ENCODE peak calls at places on chromosomes 13 and 19, in six cellular contexts. I is pulmonary artery endothelial cell; P is ovary; Y is RKO; J is activated CD4-positive, alpha-beta T cell treated with anti-CD3 and anti-CD28 coated beads for 48 hours; A is stimulated activated CD4-positive, alpha-beta T cell treated with anti-CD3 and anti-CD28 coated beads, Interleukin-12 subunit alpha, Interleukin-12 subunit beta, amount 100 ng/mL, for 24 hours. D is an unnamed sample.

GRCh38 chr19:27796073-27796472 is 1416.9 kb downstream of the UQCRFS1 start:
- DNase-seq in Y (no peak), A (no peak), I (no peak), J (no peak), P (no peak), D (no peak)

GRCh38 chr19:1351324-1351947 is 32.3 kb upstream of the NDUFS7 start:
- DNase-seq in P (no peak), Y (no peak), A (no peak), I (no peak), J (no peak), D (no peak)

GRCh38 chr13:49791753-49792549 is 531 bp downstream of the KPNA3 start:
- DNase-seq in P (peak; percentile 37), Y (peak; percentile 59), A (peak; percentile 41), I (no peak), J (peak; percentile 67), D (no peak)

GRCh38 chr19:51784922-51785690 is 9.9 kb upstream of the FPR3 start:
- DNase-seq in I (no peak), Y (peak; percentile 87), J (peak; percentile 74), A (peak; percentile 33), P (no peak), D (no peak)

GRCh38 chr19:6417713-6418561 is 6.7 kb downstream of the KHSRP start:
- DNase-seq in Y (peak; percentile 47), P (no peak), J (no peak), I (no peak), A (no peak), D (no peak)

GRCh38 chr19:49837009-49837310 is 14.0 kb upstream of the PTOV1 start:
- DNase-seq in A (no peak), P (no peak), J (no peak), I (no peak), Y (no peak), D (no peak)

GRCh38 chr13:111859361-111860105 is 207.4 kb upstream of the SOX1 start:
- DNase-seq in A (no peak), I (no peak), P (no peak), Y (no peak), J (no peak), D (no peak)

GRCh38 chr13:49298903-49299605 is 51.3 kb downstream of the CDADC1 start:
- DNase-seq in Y (no peak), I (no peak), P (no peak), A (no peak), J (no peak), D (no peak)

GRCh38 chr19:2362039-2362969 is 2.2 kb downstream of the TMPRSS9 start:
- DNase-seq in I (no peak), J (no peak), A (no peak), P (no peak), Y (no peak), D (no peak)

GRCh38 chr13:93559718-93560117 is 333.1 kb downstream of the GPC6 start:
- DNase-seq in J (no peak), P (no peak), A (no peak), I (no peak), Y (peak; percentile 74), D (peak; percentile 29)

GRCh38 chr19:46728693-46729339 is 11.9 kb upstream of the PRKD2 start:
- DNase-seq in A (peak; percentile 70), P (peak; percentile 65), Y (no peak), I (peak; percentile 58), J (peak; percentile 85), D (no peak)

GRCh38 chr19:11421607-11422098 is 2.5 kb upstream of the RGL3 start:
- DNase-seq in Y (no peak), P (no peak), J (peak; percentile 63), I (no peak), A (no peak), D (no peak)

GRCh38 chr13:91313103-91313502 is 34.4 kb upstream of the MIR17HG start:
- DNase-seq in I (no peak), J (no peak), P (no peak), A (no peak), Y (peak; percentile 48), D (no peak)

GRCh38 chr19:35075202-35076025 is 33.9 kb downstream of the HPN start:
- DNase-seq in Y (no peak), I (no peak), A (no peak), J (no peak), P (no peak), D (no peak)

GRCh38 chr13:33745370-33746324 is 72.3 kb upstream of the RFC3 start:
- DNase-seq in Y (no peak), J (no peak), I (no peak), A (no peak), P (no peak), D (no peak)

GRCh38 chr13:95156208-95156607 is 145.0 kb downstream of the ABCC4 start:
- DNase-seq in P (no peak), J (no peak), Y (no peak), A (no peak), I (no peak), D (peak; percentile 12)

GRCh38 chr19:37867831-37868230 is 38.6 kb downstream of the WDR87 start:
- DNase-seq in I (no peak), Y (peak; percentile 41), A (no peak), P (no peak), J (no peak), D (no peak)

GRCh38 chr13:98906746-98907502 is 70.9 kb downstream of the DOCK9 start:
- DNase-seq in P (no peak), I (no peak), Y (no peak), A (no peak), J (no peak), D (no peak)

GRCh38 chr19:7988307-7988706 is 17.1 kb downstream of the ELAVL1 start:
- DNase-seq in I (no peak), A (no peak), P (no peak), J (no peak), Y (no peak), D (no peak)

GRCh38 chr19:30567535-30568232 is 195.5 kb downstream of the ZNF536 start:
- DNase-seq in A (no peak), I (no peak), J (no peak), Y (no peak), P (no peak), D (no peak)

GRCh38 chr19:50646074-50646807 is 3.0 kb upstream of the C19orf81 start:
- DNase-seq in Y (peak; percentile 85), A (no peak), I (peak; percentile 15), P (no peak), J (no peak), D (no peak)

GRCh38 chr13:60164490-60164889 is 762 bp upstream of the DIAPH3 start:
- DNase-seq in P (peak; percentile 11), I (no peak), Y (peak; percentile 40), J (no peak), A (no peak), D (no peak)

GRCh38 chr13:78121459-78122348 is 203.1 kb upstream of the EDNRB start:
- DNase-seq in Y (peak; percentile 77), A (peak; percentile 8), P (no peak), I (peak; percentile 36), J (peak; percentile 40), D (peak; percentile 32)

GRCh38 chr19:47601180-47601904 is 7.6 kb upstream of the BICRA start:
- DNase-seq in Y (no peak), A (no peak), P (no peak), J (peak; percentile 17), I (no peak), D (no peak)

GRCh38 chr13:72643339-72643989 is 84.0 kb downstream of the MZT1 start:
- DNase-seq in P (no peak), A (peak; percentile 54), I (peak; percentile 3), Y (peak; percentile 57), J (peak; percentile 76), D (peak; percentile 23)

GRCh38 chr19:47302249-47302648 is 7.4 kb upstream of the C5AR1 start:
- DNase-seq in I (no peak), P (no peak), Y (no peak), J (no peak), A (no peak), D (no peak)

GRCh38 chr13:75481176-75482069 is 546 bp downstream of the TBC1D4 start:
- DNase-seq in P (peak; percentile 44), I (no peak), J (peak; percentile 43), A (peak; percentile 9), Y (peak; percentile 44), D (no peak)

GRCh38 chr13:111952814-111953213 is 114.1 kb upstream of the SOX1 start:
- DNase-seq in Y (no peak), J (no peak), I (no peak), A (no peak), P (no peak), D (no peak)

GRCh38 chr19:48970139-48970766 is 5.1 kb downstream of the FTL start:
- DNase-seq in P (no peak), I (no peak), J (no peak), A (no peak), Y (no peak), D (no peak)